ENCODE peak calls at places on chromosomes 1 and 21, in nine cellular contexts. R, N, W, L, O, K, D, B and G are unnamed samples.

GRCh38 chr1:221016757-221017156 is 137.5 kb downstream of the HLX start:
- DNase-seq in R (no peak), N (no peak), W (no peak), L (no peak), O (no peak), K (no peak), D (no peak), B (no peak), G (no peak)

GRCh38 chr1:73306899-73307555 is 890.9 kb downstream of the LRRIQ3 start:
- DNase-seq in R (no peak), N (no peak), W (no peak), L (no peak), O (no peak), K (no peak), D (no peak), B (no peak), G (no peak)

GRCh38 chr1:241711326-241711725 is 59.2 kb downstream of the WDR64 start:
- DNase-seq in R (no peak), N (no peak), W (no peak), L (no peak), O (no peak), K (no peak), D (no peak), B (no peak), G (no peak)

GRCh38 chr21:26743524-26743923 is 101.7 kb downstream of the ADAMTS1 start:
- DNase-seq in R (peak; percentile 22), N (no peak), W (peak; percentile 66), L (no peak), O (no peak), K (no peak), D (no peak), B (no peak), G (no peak)

GRCh38 chr1:35935989-35936388 is 5.1 kb downstream of the AGO3 start:
- DNase-seq in R (no peak), N (no peak), W (peak; percentile 27), L (no peak), O (no peak), K (no peak), D (no peak), B (no peak), G (no peak)

GRCh38 chr1:204254031-204254661 is 40.4 kb upstream of the GOLT1A start:
- DNase-seq in R (no peak), N (peak; percentile 3), W (no peak), L (peak; percentile 88), O (peak; percentile 68), K (no peak), D (peak; percentile 41), B (no peak), G (no peak)

GRCh38 chr1:154784416-154784815 is 85.7 kb downstream of the KCNN3 start:
- DNase-seq in R (no peak), N (no peak), W (no peak), L (no peak), O (no peak), K (no peak), D (no peak), B (no peak), G (no peak)

GRCh38 chr1:230877139-230877923 is 9.0 kb upstream of the C1orf198 start:
- DNase-seq in R (no peak), N (peak; percentile 66), W (no peak), L (peak; percentile 96), O (peak; percentile 88), K (no peak), D (no peak), B (no peak), G (no peak)

GRCh38 chr1:98177751-98178150 is 256.9 kb upstream of the DPYD start:
- DNase-seq in R (no peak), N (no peak), W (no peak), L (no peak), O (no peak), K (no peak), D (no peak), B (no peak), G (no peak)